ENCODE peak calls at places on chromosomes 7 and 10, in six cellular contexts. One of them, this sample, is unnamed.

GRCh38 chr10:24570658-24571426 is 152.8 kb downstream of the ARHGAP21 start:
- DNase-seq in H1: no peak
- DNase-seq in neuronal stem cell: no peak
- DNase-seq in IMR-90: no peak
- DNase-seq in H9: no peak
- DNase-seq in mesenchymal stem cell: no peak
- DNase-seq in this sample: no peak

GRCh38 chr10:58653139-58653538 is 140.5 kb downstream of the BICC1 start:
- DNase-seq in H1: no peak
- DNase-seq in neuronal stem cell: no peak
- DNase-seq in IMR-90: peak
- DNase-seq in H9: no peak
- DNase-seq in mesenchymal stem cell: no peak
- DNase-seq in this sample: peak

GRCh38 chr10:30178565-30178964 is 119.2 kb upstream of the JCAD start:
- DNase-seq in H1: no peak
- DNase-seq in neuronal stem cell: peak
- DNase-seq in IMR-90: peak
- DNase-seq in H9: no peak
- DNase-seq in mesenchymal stem cell: peak
- DNase-seq in this sample: no peak

GRCh38 chr10:129761166-129761565 is 202.9 kb downstream of the EBF3 start:
- DNase-seq in H1: peak
- DNase-seq in neuronal stem cell: no peak
- DNase-seq in IMR-90: no peak
- DNase-seq in H9: peak
- DNase-seq in mesenchymal stem cell: no peak
- DNase-seq in this sample: no peak

GRCh38 chr10:635088-635861 is 54.2 kb downstream of the DIP2C start:
- DNase-seq in H1: no peak
- DNase-seq in neuronal stem cell: no peak
- DNase-seq in IMR-90: no peak
- DNase-seq in H9: no peak
- DNase-seq in mesenchymal stem cell: no peak
- DNase-seq in this sample: no peak

GRCh38 chr10:34113504-34114225 is 701.4 kb downstream of the PARD3 start:
- DNase-seq in H1: peak
- DNase-seq in neuronal stem cell: no peak
- DNase-seq in IMR-90: no peak
- DNase-seq in H9: peak
- DNase-seq in mesenchymal stem cell: no peak
- DNase-seq in this sample: peak

GRCh38 chr10:55734112-55734511 is 626.9 kb downstream of the ZWINT start:
- DNase-seq in H1: no peak
- DNase-seq in neuronal stem cell: no peak
- DNase-seq in IMR-90: no peak
- DNase-seq in H9: no peak
- DNase-seq in mesenchymal stem cell: peak
- DNase-seq in this sample: no peak

GRCh38 chr10:114615600-114616007 is 42.5 kb downstream of the ABLIM1 start:
- DNase-seq in H1: no peak
- DNase-seq in neuronal stem cell: no peak
- DNase-seq in IMR-90: no peak
- DNase-seq in H9: no peak
- DNase-seq in mesenchymal stem cell: no peak
- DNase-seq in this sample: no peak

GRCh38 chr7:91892821-91893340 is 12.4 kb upstream of the MTERF1 start:
- DNase-seq in H1: no peak
- DNase-seq in neuronal stem cell: peak
- DNase-seq in IMR-90: peak
- DNase-seq in H9: no peak
- DNase-seq in mesenchymal stem cell: peak
- DNase-seq in this sample: peak

GRCh38 chr7:64849250-64849923 is 53.7 kb upstream of the ZNF273 start:
- DNase-seq in H1: no peak
- DNase-seq in neuronal stem cell: no peak
- DNase-seq in IMR-90: peak
- DNase-seq in H9: no peak
- DNase-seq in mesenchymal stem cell: no peak
- DNase-seq in this sample: peak

GRCh38 chr10:48890904-48891839 is 48.5 kb downstream of the LRRC18 start:
- DNase-seq in H1: no peak
- DNase-seq in neuronal stem cell: no peak
- DNase-seq in IMR-90: no peak
- DNase-seq in H9: no peak
- DNase-seq in mesenchymal stem cell: no peak
- DNase-seq in this sample: no peak

GRCh38 chr7:132443776-132444520 is 132.3 kb downstream of the PLXNA4 start:
- DNase-seq in H1: peak
- DNase-seq in neuronal stem cell: no peak
- DNase-seq in IMR-90: no peak
- DNase-seq in H9: no peak
- DNase-seq in mesenchymal stem cell: no peak
- DNase-seq in this sample: no peak

GRCh38 chr7:30503273-30504212 is 1.1 kb downstream of the GGCT start:
- DNase-seq in H1: no peak
- DNase-seq in neuronal stem cell: no peak
- DNase-seq in IMR-90: no peak
- DNase-seq in H9: no peak
- DNase-seq in mesenchymal stem cell: peak
- DNase-seq in this sample: no peak

GRCh38 chr7:26365077-26365896 is 73.6 kb downstream of the SNX10 start:
- DNase-seq in H1: no peak
- DNase-seq in neuronal stem cell: peak
- DNase-seq in IMR-90: peak
- DNase-seq in H9: no peak
- DNase-seq in mesenchymal stem cell: peak
- DNase-seq in this sample: peak

GRCh38 chr7:81110673-81111072 is 191.8 kb upstream of the SEMA3C start:
- DNase-seq in H1: no peak
- DNase-seq in neuronal stem cell: no peak
- DNase-seq in IMR-90: no peak
- DNase-seq in H9: no peak
- DNase-seq in mesenchymal stem cell: no peak
- DNase-seq in this sample: no peak

GRCh38 chr7:16223963-16224707 is 197.2 kb downstream of the CRPPA start:
- DNase-seq in H1: no peak
- DNase-seq in neuronal stem cell: no peak
- DNase-seq in IMR-90: no peak
- DNase-seq in H9: no peak
- DNase-seq in mesenchymal stem cell: no peak
- DNase-seq in this sample: no peak

GRCh38 chr10:32906595-32906994 is 51.4 kb downstream of the ITGB1 start:
- DNase-seq in H1: no peak
- DNase-seq in neuronal stem cell: no peak
- DNase-seq in IMR-90: no peak
- DNase-seq in H9: no peak
- DNase-seq in mesenchymal stem cell: no peak
- DNase-seq in this sample: no peak

GRCh38 chr7:156127166-156128134 is 315.2 kb upstream of the SHH start:
- DNase-seq in H1: no peak
- DNase-seq in neuronal stem cell: no peak
- DNase-seq in IMR-90: no peak
- DNase-seq in H9: no peak
- DNase-seq in mesenchymal stem cell: no peak
- DNase-seq in this sample: peak

GRCh38 chr10:100888957-100889356 is 23.8 kb upstream of the SLF2 start:
- DNase-seq in H1: no peak
- DNase-seq in neuronal stem cell: no peak
- DNase-seq in IMR-90: no peak
- DNase-seq in H9: peak
- DNase-seq in mesenchymal stem cell: no peak
- DNase-seq in this sample: peak

GRCh38 chr7:66824041-66824440 is 83.5 kb downstream of the RABGEF1 start:
- DNase-seq in H1: no peak
- DNase-seq in neuronal stem cell: no peak
- DNase-seq in IMR-90: no peak
- DNase-seq in H9: no peak
- DNase-seq in mesenchymal stem cell: no peak
- DNase-seq in this sample: no peak
- H2BK15ac ChIP-seq in H1: no peak
- H2BK15ac ChIP-seq in neuronal stem cell: no peak
- H2BK15ac ChIP-seq in IMR-90: no peak
- H2BK15ac ChIP-seq in H9: no peak
- H2BK15ac ChIP-seq in mesenchymal stem cell: no peak
- H2BK15ac ChIP-seq in this sample: no peak

DNA sequence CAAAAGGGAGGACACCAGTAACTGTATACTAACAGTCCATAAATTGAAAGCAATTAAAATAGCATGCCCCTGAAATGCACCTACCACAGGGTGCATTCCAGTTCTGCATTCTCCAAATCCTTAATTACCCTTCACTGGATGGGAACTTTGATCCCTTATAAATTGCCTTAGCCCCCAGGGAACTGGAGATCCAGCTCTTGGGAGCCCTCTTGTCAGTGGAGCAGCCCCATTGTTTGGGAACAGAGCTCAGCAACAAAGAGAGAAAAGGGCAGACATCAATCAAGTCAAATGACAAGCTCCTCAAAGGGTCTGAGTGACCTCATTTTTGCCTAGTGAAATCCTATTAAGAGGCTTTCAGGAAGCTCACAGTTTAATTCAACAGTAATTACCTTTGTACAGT is 472.6 kb downstream of the XPNPEP1 start:
- DNase-seq in H1: no peak
- DNase-seq in neuronal stem cell: peak
- DNase-seq in IMR-90: no peak
- DNase-seq in H9: no peak
- DNase-seq in mesenchymal stem cell: no peak
- DNase-seq in this sample: no peak
- H4K8ac ChIP-seq in H1: no peak
- H4K8ac ChIP-seq in neuronal stem cell: no peak
- H4K8ac ChIP-seq in IMR-90: no peak
- H4K8ac ChIP-seq in H9: no peak
- H4K8ac ChIP-seq in mesenchymal stem cell: no peak
- H4K8ac ChIP-seq in this sample: no peak

GRCh38 chr7:159115601-159116501 is 28.8 kb downstream of the VIPR2 start:
- DNase-seq in H1: no peak
- DNase-seq in neuronal stem cell: no peak
- DNase-seq in IMR-90: no peak
- DNase-seq in H9: no peak
- DNase-seq in mesenchymal stem cell: no peak
- DNase-seq in this sample: no peak
- H2BK120ac ChIP-seq in H1: no peak
- H2BK120ac ChIP-seq in neuronal stem cell: no peak
- H2BK120ac ChIP-seq in IMR-90: no peak
- H2BK120ac ChIP-seq in H9: no peak
- H2BK120ac ChIP-seq in mesenchymal stem cell: no peak
- H2BK120ac ChIP-seq in this sample: no peak

GRCh38 chr10:112779025-112779765 is 170.9 kb upstream of the TCF7L2 start:
- DNase-seq in H1: peak
- DNase-seq in neuronal stem cell: no peak
- DNase-seq in IMR-90: no peak
- DNase-seq in H9: no peak
- DNase-seq in mesenchymal stem cell: peak
- DNase-seq in this sample: no peak
- H2BK15ac ChIP-seq in H1: no peak
- H2BK15ac ChIP-seq in neuronal stem cell: no peak
- H2BK15ac ChIP-seq in IMR-90: no peak
- H2BK15ac ChIP-seq in H9: no peak
- H2BK15ac ChIP-seq in mesenchymal stem cell: no peak
- H2BK15ac ChIP-seq in this sample: no peak

DNA sequence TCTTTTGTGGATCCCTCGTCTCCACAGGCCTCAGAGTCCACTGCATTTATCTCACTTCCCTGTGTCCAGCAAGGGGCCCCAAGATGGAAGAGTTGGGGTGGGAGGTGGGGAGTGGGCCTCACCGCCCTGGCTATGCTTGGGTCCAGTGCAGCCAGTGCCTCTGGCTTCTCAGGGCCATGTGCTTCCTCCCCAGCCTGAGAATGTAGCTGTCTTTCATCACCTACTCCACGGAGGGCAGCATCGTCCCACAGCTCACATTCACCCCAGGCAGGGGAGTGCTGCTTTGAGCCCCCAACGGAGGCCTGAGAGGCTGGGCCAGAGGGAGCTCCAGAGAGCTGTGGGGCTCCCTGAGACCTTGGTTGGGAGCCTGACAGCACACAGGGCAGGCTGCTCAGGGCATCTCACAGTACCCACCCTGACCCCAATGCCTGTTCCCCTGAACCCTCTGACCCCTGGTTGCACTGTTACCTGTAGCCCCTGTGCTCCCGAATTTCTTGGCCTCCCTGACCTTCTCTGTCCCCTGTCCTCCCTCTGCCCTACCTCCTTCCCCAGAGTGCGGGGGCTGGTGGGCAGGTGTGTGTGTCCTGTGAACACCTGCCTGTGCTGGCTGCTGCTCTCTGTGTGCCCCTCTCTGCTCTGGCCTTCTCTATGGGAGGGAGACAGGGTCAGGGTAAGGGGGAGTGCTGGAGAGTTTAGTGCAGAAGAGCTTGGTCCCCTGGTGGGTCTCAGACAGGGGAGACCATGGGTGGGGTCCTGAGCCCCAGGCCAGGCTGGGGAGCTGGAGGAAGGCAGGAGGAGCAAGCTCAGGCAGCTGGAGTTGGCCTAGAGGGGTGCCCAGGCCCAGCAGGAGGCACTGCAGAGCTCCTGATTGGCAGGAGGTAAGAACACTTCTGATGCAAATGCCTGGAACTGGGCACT is 19.6 kb upstream of the ZNF488 start:
- DNase-seq in H1: peak
- DNase-seq in neuronal stem cell: no peak
- DNase-seq in IMR-90: peak
- DNase-seq in H9: peak
- DNase-seq in mesenchymal stem cell: peak
- DNase-seq in this sample: peak
- H4K8ac ChIP-seq in H1: no peak
- H4K8ac ChIP-seq in neuronal stem cell: peak
- H4K8ac ChIP-seq in IMR-90: peak
- H4K8ac ChIP-seq in H9: no peak
- H4K8ac ChIP-seq in mesenchymal stem cell: peak
- H4K8ac ChIP-seq in this sample: no peak

This sample was measured in mesendoderm.